ENCODE peak calls at places on chromosomes 6 and 20, in five cellular contexts. R is transverse colon, V is PC-3, C is pancreas, E is bronchial epithelial cell. P is an unnamed sample.

GRCh38 chr20:35618032-35618371 is 2.4 kb downstream of the SPAG4 start:
- DNase-seq in C (no peak), V (no peak), R (no peak), E (no peak), P (no peak)

GRCh38 chr20:2890743-2891142 is 17.5 kb downstream of the PTPRA start:
- DNase-seq in E (peak), V (peak), R (no peak), C (no peak), P (no peak)

GRCh38 chr6:61606500-61606899 is 679.5 kb downstream of the KHDRBS2 start:
- DNase-seq in R (no peak), V (no peak), C (no peak), E (no peak), P (no peak)

GRCh38 chr6:139510040-139510815 is 135.8 kb upstream of the CITED2 start:
- DNase-seq in E (no peak), R (no peak), V (no peak), C (no peak), P (no peak)

GRCh38 chr6:128731249-128732165 is 151.4 kb upstream of the LAMA2 start:
- DNase-seq in E (peak), R (no peak), V (peak), C (no peak), P (no peak)

GRCh38 chr6:36350681-36351091 is 14.0 kb upstream of the BNIP5 start:
- DNase-seq in R (no peak), E (peak), V (no peak), C (no peak), P (no peak)

GRCh38 chr6:108798672-108799355 is 49.4 kb upstream of the ARMC2 start:
- DNase-seq in V (no peak), C (no peak), E (no peak), R (peak), P (no peak)

GRCh38 chr6:63740709-63741108 is 105.1 kb downstream of the PHF3 start:
- DNase-seq in E (peak), V (peak), R (no peak), C (no peak), P (no peak)

GRCh38 chr6:138307816-138308727 is 69.6 kb upstream of the SMIM28 start:
- DNase-seq in E (no peak), R (peak), V (no peak), C (peak), P (no peak)

GRCh38 chr20:25188218-25188617 is 7.3 kb upstream of the ENTPD6 start:
- DNase-seq in C (no peak), E (no peak), V (no peak), R (no peak), P (no peak)

GRCh38 chr6:107730106-107730505 is 94.0 kb downstream of the SCML4 start:
- DNase-seq in V (no peak), R (peak), C (no peak), E (no peak), P (no peak)

GRCh38 chr6:82773061-82773717 is 292.5 kb downstream of the UBE3D start:
- DNase-seq in R (no peak), C (no peak), E (no peak), V (no peak), P (no peak)

GRCh38 chr20:1434571-1435336 is 31.9 kb downstream of the NSFL1C start:
- DNase-seq in C (no peak), R (peak), E (peak), V (peak), P (peak)

GRCh38 chr6:75849329-75850025 is 100.4 kb downstream of the MYO6 start:
- DNase-seq in C (peak), V (peak), E (peak), R (no peak), P (no peak)

GRCh38 chr6:11368264-11368663 is 135.8 kb upstream of the NEDD9 start:
- DNase-seq in E (no peak), V (peak), R (no peak), C (no peak), P (no peak)

GRCh38 chr6:27205375-27206278 is 41.9 kb upstream of the PRSS16 start:
- DNase-seq in E (no peak), C (no peak), R (no peak), V (no peak), P (no peak)

GRCh38 chr6:156767603-156768467 is 9.3 kb upstream of the ARID1B start:
- DNase-seq in V (no peak), R (no peak), C (no peak), E (peak), P (no peak)
- TF ChIP-seq CTCF in V (no peak), R (no peak), C (no peak), E (no peak), P (no peak)

GRCh38 chr6:126182650-126183311 is 157.1 kb upstream of the CENPW start:
- DNase-seq in C (no peak), E (peak), V (peak), R (no peak), P (no peak)
- TF ChIP-seq CTCF in C (no peak), E (peak), V (no peak), R (no peak), P (no peak)

GRCh38 chr6:46410330-46410953 is 80.8 kb downstream of the RCAN2 start:
- DNase-seq in R (no peak), V (peak), C (no peak), E (peak), P (no peak)

GRCh38 chr6:46411798-46412197 is 79.5 kb downstream of the RCAN2 start:
- DNase-seq in C (no peak), R (no peak), V (no peak), E (no peak), P (no peak)

GRCh38 chr6:46419576-46420002 is 71.7 kb downstream of the RCAN2 start:
- DNase-seq in R (peak), C (no peak), E (peak), V (peak), P (no peak)

GRCh38 chr6:46412662-46413061 is 78.6 kb downstream of the RCAN2 start:
- DNase-seq in C (no peak), E (no peak), R (no peak), V (peak), P (no peak)

DNA sequence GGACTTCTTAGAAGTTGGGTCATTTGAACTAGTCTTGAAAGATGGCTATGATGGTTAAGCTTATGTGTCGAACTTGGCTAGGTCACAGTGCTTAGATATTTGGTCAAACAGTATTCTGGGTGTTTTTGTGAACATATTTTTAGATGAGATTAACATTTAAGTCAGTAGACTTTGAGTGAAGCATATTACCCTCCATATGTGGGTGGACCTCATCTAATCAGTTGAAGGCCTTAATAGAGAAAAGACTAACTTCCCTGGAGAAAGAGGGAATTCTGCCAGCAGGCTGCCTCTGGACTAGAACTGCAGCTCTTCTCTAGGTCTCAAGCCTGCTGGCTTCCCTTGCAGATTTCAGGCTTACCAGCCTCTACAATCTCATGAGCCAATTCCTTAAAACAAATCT is 76.9 kb downstream of the RCAN2 start:
- DNase-seq in V (no peak), E (no peak), C (no peak), R (no peak), P (no peak)
- TF ChIP-seq CTCF in V (no peak), E (no peak), C (no peak), R (no peak), P (no peak)

GRCh38 chr6:155177369-155177961 is 86.3 kb upstream of the CLDN20 start:
- DNase-seq in V (peak), E (peak), C (no peak), R (no peak), P (no peak)
- TF ChIP-seq CTCF in V (peak), E (peak), C (peak), R (peak), P (no peak)

DNA sequence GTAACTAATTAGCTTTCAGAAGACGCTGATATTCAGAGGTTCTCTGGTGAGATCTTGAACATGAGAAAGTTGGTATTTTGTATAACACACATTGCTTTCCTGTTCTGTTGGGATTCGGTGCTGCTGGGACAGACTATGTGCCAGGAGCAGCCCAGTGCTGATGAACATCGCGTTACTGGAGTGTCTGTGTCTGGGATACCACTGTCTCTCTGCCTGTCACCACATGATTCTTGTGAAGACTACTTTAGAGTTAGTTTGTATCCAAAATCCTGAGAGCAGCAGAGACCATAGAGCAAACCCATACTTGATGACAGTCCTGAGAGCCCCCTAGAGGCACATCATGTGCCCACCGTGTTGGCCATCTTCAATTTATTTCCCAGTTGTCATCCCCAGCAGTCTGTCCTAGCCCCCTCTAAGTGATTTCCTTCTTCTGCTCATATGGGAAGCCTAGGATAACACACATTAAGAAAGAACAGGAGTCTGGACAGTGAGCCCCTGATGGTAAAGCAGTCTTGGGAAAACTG is 41.8 kb upstream of the TINAG start:
- DNase-seq in C (no peak), E (no peak), V (no peak), R (no peak), P (no peak)
- TF ChIP-seq CTCF in C (no peak), E (no peak), V (no peak), R (no peak), P (no peak)

GRCh38 chr6:126307859-126308258 is 32.1 kb upstream of the CENPW start:
- DNase-seq in C (no peak), R (no peak), E (peak), V (peak), P (no peak)

GRCh38 chr6:126308367-126308766 is 31.5 kb upstream of the CENPW start:
- DNase-seq in C (no peak), R (no peak), V (no peak), E (no peak), P (no peak)

DNA sequence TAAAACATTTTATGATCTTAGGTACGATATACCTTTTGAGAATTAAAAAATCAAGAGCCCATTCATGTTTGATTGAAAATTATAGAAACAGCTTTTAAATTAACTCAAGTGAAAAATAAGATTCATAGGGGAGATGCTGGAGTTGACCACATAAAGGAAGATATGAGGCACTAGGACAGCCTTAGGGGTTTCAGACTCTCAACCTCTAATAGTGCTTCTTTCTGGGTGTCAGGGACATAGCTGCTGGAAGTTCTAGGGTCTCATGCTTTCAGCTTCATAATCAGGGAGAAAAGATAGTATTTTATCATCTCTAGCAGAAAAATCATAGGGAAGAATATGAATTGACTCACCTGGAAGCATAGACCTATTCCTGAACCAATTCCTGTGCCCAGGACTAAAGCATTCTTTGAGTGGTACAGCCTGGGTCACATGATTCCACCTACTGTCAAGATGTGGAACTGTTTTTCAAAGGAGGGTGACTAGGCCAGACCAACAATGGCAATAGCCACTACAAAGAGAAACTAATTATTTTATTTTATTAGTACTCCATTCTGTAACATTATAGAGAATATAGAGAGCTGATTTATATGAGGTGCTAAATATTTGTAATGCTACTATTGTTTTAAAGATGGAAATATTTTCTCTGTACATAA is 27.8 kb upstream of the CENPW start:
- DNase-seq in E (peak), C (no peak), V (peak), R (no peak), P (no peak)
- TF ChIP-seq CTCF in E (peak), C (no peak), V (peak), R (no peak), P (no peak)

GRCh38 chr6:73308712-73309533 is 45.2 kb downstream of the DPPA5 start:
- DNase-seq in R (no peak), C (no peak), E (peak), V (peak), P (no peak)
- TF ChIP-seq CTCF in R (no peak), C (no peak), E (peak), V (peak), P (no peak)

GRCh38 chr6:159217595-159218275 is 48.5 kb downstream of the FNDC1 start:
- DNase-seq in R (no peak), V (peak), C (peak), E (peak), P (no peak)
- TF ChIP-seq CTCF in R (no peak), V (peak), C (peak), E (peak), P (no peak)

P was measured in activated B cell treated with CpG ODN at 0.5 μM for 24 hours.